ENCODE peak calls at places on chromosomes 1 and 21, in nine cellular contexts. F, Q, H, Z, X, N, S, R and D are unnamed samples.

GRCh38 chr1:58548381-58548780 is 1.9 kb upstream of the OMA1 start:
- DNase-seq in Q (no peak), F (no peak), R (no peak), S (no peak), X (no peak), H (no peak), N (no peak), Z (no peak), D (no peak)

GRCh38 chr1:184860985-184861754 is 106.5 kb upstream of the EDEM3 start:
- DNase-seq in H (no peak), S (peak), Z (no peak), X (no peak), R (no peak), N (no peak), F (no peak), Q (no peak), D (no peak)

GRCh38 chr1:195158091-195158490 is 1450.1 kb downstream of the KCNT2 start:
- DNase-seq in N (no peak), Q (no peak), F (no peak), R (no peak), H (no peak), X (no peak), S (no peak), Z (no peak), D (no peak)

GRCh38 chr1:8902765-8903164 is 24.3 kb upstream of the ENO1 start:
- DNase-seq in S (no peak), F (no peak), H (no peak), Z (no peak), R (no peak), Q (no peak), X (no peak), N (no peak), D (no peak)

GRCh38 chr1:234958066-234958701 is 170.5 kb downstream of the TOMM20 start:
- DNase-seq in Z (no peak), S (no peak), X (no peak), Q (no peak), F (no peak), R (no peak), N (no peak), H (no peak), D (no peak)

GRCh38 chr1:26021647-26022403 is at the start of gene EXTL1:
- DNase-seq in X (no peak), F (no peak), Z (peak), H (peak), S (no peak), N (peak), Q (no peak), R (no peak), D (no peak)

GRCh38 chr1:182766881-182767645 is 22.5 kb upstream of the NPL start:
- DNase-seq in F (no peak), R (no peak), Z (no peak), S (no peak), X (no peak), N (no peak), Q (no peak), H (no peak), D (no peak)

GRCh38 chr1:39501666-39502065 is 10.2 kb downstream of the BMP8A start:
- DNase-seq in S (no peak), H (no peak), N (no peak), X (no peak), F (no peak), R (no peak), Q (no peak), Z (no peak), D (no peak)

GRCh38 chr1:156927215-156928042 is 7.0 kb downstream of the LRRC71 start:
- DNase-seq in N (peak), X (peak), F (no peak), Z (peak), S (peak), H (no peak), Q (peak), R (peak), D (peak)

GRCh38 chr1:171432473-171432872 is 52.9 kb upstream of the PRRC2C start:
- DNase-seq in R (no peak), S (no peak), N (no peak), Z (no peak), F (no peak), Q (no peak), H (no peak), X (no peak), D (no peak)

GRCh38 chr1:200979574-200980451 is 43.7 kb downstream of the KIF21B start:
- DNase-seq in R (peak), S (peak), X (peak), Q (no peak), Z (no peak), F (no peak), H (peak), N (no peak), D (peak)

GRCh38 chr21:22763442-22763841 is 1765.2 kb downstream of the NCAM2 start:
- DNase-seq in X (no peak), Q (no peak), R (no peak), S (no peak), H (no peak), Z (no peak), N (no peak), F (no peak), D (no peak)

GRCh38 chr1:184386271-184387068 is at the start of gene C1orf21:
- DNase-seq in R (peak), Z (peak), H (peak), N (peak), S (peak), Q (peak), F (peak), X (peak), D (peak)

GRCh38 chr1:22808186-22808845 is 97.7 kb downstream of the EPHB2 start:
- DNase-seq in N (no peak), H (no peak), X (no peak), Q (peak), R (no peak), F (no peak), Z (no peak), S (no peak), D (no peak)

GRCh38 chr21:18369115-18369514 is 34.5 kb downstream of the TMPRSS15 start:
- DNase-seq in S (no peak), N (no peak), R (no peak), H (no peak), X (no peak), Z (no peak), F (no peak), Q (no peak), D (peak)

GRCh38 chr1:223088713-223089240 is 54.3 kb downstream of the TLR5 start:
- DNase-seq in H (no peak), F (no peak), N (no peak), Z (no peak), R (no peak), X (no peak), S (no peak), Q (no peak), D (no peak)

GRCh38 chr1:220698607-220699016 is 8.4 kb downstream of the C1orf115 start:
- DNase-seq in Q (no peak), R (no peak), N (no peak), X (peak), S (no peak), F (peak), H (no peak), Z (no peak), D (no peak)

GRCh38 chr1:68904472-68904871 is 407.6 kb upstream of the DEPDC1 start:
- DNase-seq in H (no peak), N (no peak), F (no peak), R (no peak), X (no peak), Q (no peak), S (no peak), Z (no peak), D (no peak)

GRCh38 chr1:212595787-212596714 is 12.5 kb upstream of the ATF3 start:
- DNase-seq in F (peak), R (peak), Z (no peak), Q (peak), H (no peak), N (no peak), X (peak), S (peak), D (peak)

GRCh38 chr1:147800852-147801251 is 40.5 kb upstream of the GJA5 start:
- DNase-seq in F (no peak), H (no peak), X (no peak), S (no peak), N (no peak), Q (no peak), R (no peak), Z (no peak), D (no peak)

GRCh38 chr1:211938473-211939080 is 96.8 kb downstream of the INTS7 start:
- DNase-seq in S (no peak), H (no peak), F (no peak), Q (no peak), R (no peak), X (no peak), N (no peak), Z (no peak), D (peak)

GRCh38 chr1:233613252-233614172 is at the start of gene KCNK1:
- DNase-seq in H (peak), R (peak), X (peak), Q (peak), Z (peak), F (no peak), N (peak), S (peak), D (no peak)

GRCh38 chr1:44714944-44715571 is 15.9 kb downstream of the RNU5D-1 start:
- DNase-seq in S (peak), Z (peak), R (peak), F (no peak), X (peak), H (no peak), N (no peak), Q (no peak), D (peak)

GRCh38 chr1:59766463-59766862 is 48.3 kb upstream of the HOOK1 start:
- DNase-seq in N (no peak), X (no peak), H (no peak), Q (no peak), F (no peak), R (no peak), S (no peak), Z (no peak), D (no peak)
- TF ChIP-seq POLR2A in N (no peak), X (no peak), H (no peak), Q (no peak), F (no peak), R (no peak), S (no peak), Z (no peak), D (no peak)

GRCh38 chr1:32718527-32718926 is 16.0 kb upstream of the SYNC start:
- DNase-seq in N (no peak), R (no peak), S (no peak), H (no peak), X (no peak), F (no peak), Q (no peak), Z (no peak), D (no peak)

GRCh38 chr1:32717503-32717902 is 14.9 kb upstream of the SYNC start:
- DNase-seq in F (no peak), Z (no peak), H (no peak), R (no peak), X (no peak), Q (no peak), S (no peak), N (no peak), D (no peak)

GRCh38 chr1:32714277-32714676 is 11.7 kb upstream of the SYNC start:
- DNase-seq in H (no peak), Z (no peak), N (no peak), Q (no peak), S (peak), F (no peak), X (no peak), R (no peak), D (no peak)

GRCh38 chr1:32715901-32716311 is 13.3 kb upstream of the SYNC start:
- DNase-seq in R (no peak), F (no peak), N (no peak), Z (no peak), H (no peak), X (no peak), Q (no peak), S (no peak), D (no peak)

GRCh38 chr1:32716312-32717126 is 13.9 kb upstream of the SYNC start:
- DNase-seq in Z (no peak), Q (peak), X (peak), N (peak), H (peak), F (no peak), R (peak), S (peak), D (peak)
- TF ChIP-seq POLR2A in Z (no peak), Q (peak), X (no peak), N (no peak), H (peak), F (no peak), R (peak), S (no peak), D (peak)

GRCh38 chr1:224580006-224580405 is 36.1 kb upstream of the CNIH3 start:
- DNase-seq in H (no peak), R (no peak), Z (no peak), S (no peak), X (no peak), F (peak), Q (no peak), N (no peak), D (no peak)
- TF ChIP-seq POLR2A in H (no peak), R (no peak), Z (no peak), S (no peak), X (no peak), F (no peak), Q (no peak), N (no peak), D (no peak)

GRCh38 chr1:107964397-107965111 is 426 bp downstream of the VAV3 start:
- DNase-seq in F (no peak), H (no peak), Q (no peak), Z (no peak), N (no peak), R (no peak), X (no peak), S (peak), D (peak)

GRCh38 chr1:107965112-107965991 is at the start of gene VAV3:
- DNase-seq in X (no peak), N (peak), H (peak), F (no peak), Z (no peak), Q (peak), R (peak), S (peak), D (peak)

GRCh38 chr1:107963009-107963408 is 2.0 kb downstream of the VAV3 start:
- DNase-seq in Q (no peak), N (no peak), F (no peak), R (no peak), H (no peak), X (no peak), Z (no peak), S (no peak), D (no peak)

GRCh38 chr1:107966550-107966949 is 1.6 kb upstream of the VAV3 start:
- DNase-seq in S (no peak), Q (no peak), Z (no peak), H (no peak), F (no peak), R (no peak), N (no peak), X (no peak), D (no peak)

DNA sequence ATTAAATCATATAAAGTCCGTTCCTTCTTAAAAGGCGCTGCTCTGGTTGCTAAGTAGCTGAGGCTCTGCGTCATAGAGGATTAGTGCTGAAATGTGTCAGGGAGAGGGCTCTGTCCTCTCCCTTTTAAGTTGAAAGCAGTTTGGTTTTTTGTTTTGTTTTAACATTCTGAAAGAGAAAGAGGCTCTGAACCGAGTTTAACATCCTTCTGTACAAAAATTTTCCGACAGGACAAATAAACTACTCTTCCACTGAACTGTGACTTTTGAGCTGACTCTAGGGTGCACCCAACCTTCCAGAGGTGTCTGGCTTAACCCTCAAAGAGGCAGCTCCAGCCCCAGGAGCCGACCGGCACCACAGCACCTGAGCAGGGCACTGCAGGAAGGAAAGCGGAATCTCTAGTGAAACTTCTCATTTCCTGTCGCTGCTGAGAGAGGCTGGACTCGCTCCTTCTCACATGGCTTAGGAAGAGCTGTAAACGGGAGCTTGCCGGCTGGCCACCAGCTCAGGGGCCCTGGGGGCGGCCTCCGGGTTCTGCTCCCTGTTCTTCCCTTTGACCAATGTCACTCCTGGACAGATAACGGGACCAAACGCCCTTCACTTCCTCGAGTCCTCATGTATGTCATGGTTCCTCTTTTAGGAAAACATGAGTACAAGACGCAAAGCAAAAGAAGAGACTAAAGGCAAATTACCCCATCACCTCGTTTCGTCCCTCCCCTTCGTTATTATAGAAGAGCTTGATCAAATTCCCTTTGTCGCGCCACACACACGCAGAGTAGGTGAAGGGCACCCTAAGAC is 1.2 kb downstream of the VAV3 start:
- DNase-seq in X (no peak), S (peak), N (no peak), Z (no peak), F (no peak), R (no peak), Q (no peak), H (no peak), D (peak)
- TF ChIP-seq POLR2A in X (no peak), S (peak), N (no peak), Z (no peak), F (no peak), R (no peak), Q (no peak), H (peak), D (no peak)

DNA sequence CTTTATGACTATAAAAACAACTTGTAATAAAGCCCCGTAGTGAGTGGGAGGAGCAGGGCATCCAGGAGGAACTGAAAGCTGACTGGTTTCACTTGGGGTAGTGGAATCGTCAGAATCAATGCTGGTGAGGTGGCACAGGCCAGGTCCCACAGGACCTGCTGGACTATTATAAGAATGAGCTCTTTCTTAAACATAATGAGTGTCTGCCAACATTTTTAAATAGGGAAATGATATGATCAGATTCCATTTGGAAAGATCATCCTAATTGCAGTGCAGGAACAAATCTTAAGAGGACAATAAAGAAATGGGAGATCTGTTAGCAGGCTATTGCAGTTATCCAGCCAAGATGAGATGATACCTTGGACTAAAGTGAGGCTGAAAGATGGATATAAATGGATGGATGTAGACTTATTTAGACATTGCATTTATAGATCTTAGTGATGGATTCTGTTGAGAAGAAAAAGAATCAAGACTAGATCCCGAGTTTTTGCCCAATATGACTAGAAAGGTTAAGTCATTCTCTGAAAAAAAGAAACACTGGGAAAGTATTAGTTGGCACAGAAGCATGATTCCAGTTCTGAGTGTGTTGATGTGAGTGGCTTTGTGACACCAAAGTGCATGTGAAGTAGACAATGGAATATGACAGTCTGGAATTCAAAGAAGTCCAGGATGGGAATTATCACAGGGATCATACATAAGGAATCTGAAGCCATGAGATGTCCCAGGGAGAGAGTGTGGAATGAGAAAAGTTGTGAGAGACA is 153.3 kb upstream of the SGIP1 start:
- DNase-seq in R (no peak), X (no peak), S (peak), F (no peak), H (no peak), Z (no peak), N (no peak), Q (peak), D (no peak)
- TF ChIP-seq POLR2A in R (no peak), X (no peak), S (no peak), F (no peak), H (no peak), Z (no peak), N (no peak), Q (no peak), D (no peak)